ENCODE peak calls at places on chromosomes 12 and 14, in five cellular contexts. U is CD4-positive, CD25-positive, alpha-beta regulatory T cell; M is neuronal stem cell; X is CD4-positive, alpha-beta memory T cell; Y is NT2/D1. Z is an unnamed sample. For H3K4me1 and H3K27me3, the result is how much of the 10 kb centered on the place peaks cover.

GRCh38 chr12:27843714-27844245 is 63.7 kb upstream of the MANSC4 start:
- DNase-seq in U (no peak), M (no peak), X (no peak), Y (no peak), Z (no peak)

GRCh38 chr12:78120866-78121590 is 290.3 kb downstream of the NAV3 start:
- DNase-seq in U (no peak), M (no peak), X (no peak), Y (no peak), Z (no peak)

GRCh38 chr12:109473006-109473405 is 4.1 kb downstream of the KCTD10 start:
- DNase-seq in U (no peak), M (no peak), X (no peak), Y (no peak), Z (no peak)

GRCh38 chr14:86038401-86038985 is 508.5 kb downstream of the FLRT2 start:
- DNase-seq in U (no peak), M (peak), X (peak), Y (peak), Z (no peak)

GRCh38 chr14:104732355-104732804 is 8.4 kb downstream of the ADSS1 start:
- DNase-seq in U (no peak), M (no peak), X (no peak), Y (no peak), Z (peak)

GRCh38 chr14:67815573-67816235 is 686 bp downstream of the ZFYVE26 start:
- DNase-seq in U (no peak), M (no peak), X (no peak), Y (no peak), Z (no peak)

GRCh38 chr12:57552692-57553321 is 3.0 kb downstream of the KIF5A start:
- DNase-seq in U (no peak), M (no peak), X (no peak), Y (no peak), Z (no peak)

GRCh38 chr14:96084796-96085195 is 45.6 kb downstream of the C14orf132 start:
- DNase-seq in U (no peak), M (no peak), X (no peak), Y (no peak), Z (peak)

GRCh38 chr14:101242442-101243385 is 318.6 kb upstream of the DIO3 start:
- DNase-seq in U (no peak), M (no peak), X (no peak), Y (no peak), Z (no peak)

GRCh38 chr12:76919388-76920181 is 40.8 kb upstream of the CSRP2 start:
- DNase-seq in U (no peak), M (no peak), X (no peak), Y (no peak), Z (no peak)

GRCh38 chr14:53741379-53742225 is 215.0 kb downstream of the BMP4 start:
- DNase-seq in U (no peak), M (no peak), X (no peak), Y (no peak), Z (no peak)

GRCh38 chr12:51533799-51534198 is 57.2 kb upstream of the SCN8A start:
- DNase-seq in U (no peak), M (no peak), X (no peak), Y (no peak), Z (no peak)

GRCh38 chr12:86698581-86698980 is 442.4 kb upstream of the MGAT4C start:
- DNase-seq in U (no peak), M (no peak), X (no peak), Y (no peak), Z (no peak)

GRCh38 chr12:28535216-28535615 is 345.0 kb downstream of the CCDC91 start:
- DNase-seq in U (no peak), M (no peak), X (no peak), Y (no peak), Z (no peak)

GRCh38 chr12:93302331-93303229 is 75.1 kb upstream of the NUDT4 start:
- DNase-seq in U (no peak), M (no peak), X (no peak), Y (no peak), Z (no peak)

GRCh38 chr12:57629897-57630471 is 3.0 kb downstream of the B4GALNT1 start:
- DNase-seq in U (no peak), M (no peak), X (no peak), Y (no peak), Z (no peak)

GRCh38 chr14:22095845-22096510 is 422.4 kb upstream of the OR4E1 start:
- DNase-seq in U (no peak), M (no peak), X (peak), Y (no peak), Z (no peak)

GRCh38 chr12:122951406-122951805 is 14.9 kb downstream of the ABCB9 start:
- DNase-seq in U (no peak), M (no peak), X (no peak), Y (no peak), Z (no peak)

GRCh38 chr12:52151859-52152783 is 39.7 kb downstream of the KRT80 start:
- DNase-seq in U (peak), M (peak), X (peak), Y (no peak), Z (peak)

GRCh38 chr12:25797949-25798348 is 160.5 kb upstream of the RASSF8 start:
- DNase-seq in U (no peak), M (no peak), X (no peak), Y (no peak), Z (no peak)

GRCh38 chr12:19893514-19893913 is 454.2 kb downstream of the AEBP2 start:
- DNase-seq in U (no peak), M (no peak), X (no peak), Y (no peak), Z (no peak)

GRCh38 chr14:24372701-24373416 is 4.9 kb downstream of the NFATC4 start:
- DNase-seq in U (no peak), M (no peak), X (no peak), Y (no peak), Z (no peak)

GRCh38 chr12:53113307-53113706 is 10.0 kb downstream of the SOAT2 start:
- DNase-seq in U (no peak), M (no peak), X (no peak), Y (no peak), Z (no peak)

GRCh38 chr14:21070610-21071224 is 613 bp downstream of the ARHGEF40 start:
- DNase-seq in U (no peak), M (peak), X (peak), Y (no peak), Z (no peak)

GRCh38 chr12:65784616-65785015 is 39.7 kb upstream of the HMGA2 start:
- DNase-seq in U (no peak), M (no peak), X (no peak), Y (no peak), Z (no peak)

GRCh38 chr14:23414906-23415820 is 7.1 kb upstream of the MYH6 start:
- DNase-seq in U (no peak), M (no peak), X (no peak), Y (no peak), Z (no peak)

GRCh38 chr14:35470775-35471174 is 63.2 kb upstream of the INSM2 start:
- DNase-seq in U (no peak), M (peak), X (no peak), Y (peak), Z (no peak)

GRCh38 chr12:31206038-31206670 is 119.8 kb downstream of the SINHCAF start:
- DNase-seq in U (no peak), M (no peak), X (no peak), Y (peak), Z (no peak)

GRCh38 chr12:12240671-12241345 is 26.0 kb downstream of the LRP6 start:
- DNase-seq in U (no peak), M (peak), X (no peak), Y (no peak), Z (no peak)

GRCh38 chr12:51391047-51391837 is at the start of gene GALNT6:
- DNase-seq in U (peak), M (peak), X (peak), Y (peak), Z (no peak)

GRCh38 chr14:74942608-74943007 is 12.8 kb downstream of the PGF start:
- DNase-seq in U (no peak), M (no peak), X (no peak), Y (no peak), Z (no peak)

GRCh38 chr12:1464925-1465324 is 129.5 kb downstream of the FBXL14 start:
- DNase-seq in U (no peak), M (no peak), X (no peak), Y (no peak), Z (no peak)

GRCh38 chr14:68945585-68946289 is 33.4 kb downstream of the ACTN1 start:
- DNase-seq in U (no peak), M (no peak), X (no peak), Y (no peak), Z (no peak)
- H3K4me1 ChIP-seq in U (under half), M (under half), X (under half), Y (under half), Z (half or more)

DNA sequence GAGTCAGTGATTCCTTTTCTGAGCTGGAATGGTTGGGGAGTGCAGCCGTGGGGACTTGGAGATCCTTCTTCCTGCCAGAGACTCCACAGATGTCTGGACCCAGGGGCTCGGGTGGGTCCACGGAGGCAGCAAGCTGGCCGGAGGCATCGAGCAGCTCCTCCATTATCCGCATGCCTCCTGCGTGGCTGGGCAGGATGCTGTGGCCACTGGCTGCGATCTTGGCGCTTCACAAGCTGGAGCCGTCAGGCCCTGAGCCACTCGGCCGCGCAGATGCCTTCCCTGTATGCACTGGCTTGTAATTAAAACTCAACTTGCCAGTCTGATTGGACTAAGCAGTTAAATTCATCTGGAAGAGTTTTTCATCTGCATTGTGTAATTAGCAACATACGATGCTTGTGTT is 151.5 kb downstream of the AACS start:
- DNase-seq in U (no peak), M (no peak), X (no peak), Y (no peak), Z (no peak)
- H3K27me3 ChIP-seq in U (under half), M (under half), X (under half), Y (under half), Z (under half)

GRCh38 chr14:93044116-93044515 is 71.6 kb downstream of the ITPK1 start:
- DNase-seq in U (no peak), M (no peak), X (no peak), Y (no peak), Z (no peak)
- H3K4me1 ChIP-seq in U (under half), M (under half), X (under half), Y (under half), Z (half or more)

GRCh38 chr12:120416490-120417216 is 21.3 kb upstream of the COX6A1 start:
- DNase-seq in U (no peak), M (no peak), X (no peak), Y (no peak), Z (no peak)
- H3K27me3 ChIP-seq in U (under half), M (under half), X (under half), Y (under half), Z (under half)

GRCh38 chr12:4161718-4162117 is 111.8 kb upstream of the CCND2 start:
- DNase-seq in U (no peak), M (no peak), X (no peak), Y (no peak), Z (no peak)

GRCh38 chr12:4156317-4156716 is 117.2 kb upstream of the CCND2 start:
- DNase-seq in U (no peak), M (no peak), X (no peak), Y (no peak), Z (no peak)

GRCh38 chr12:4157122-4157521 is 116.4 kb upstream of the CCND2 start:
- DNase-seq in U (no peak), M (no peak), X (no peak), Y (no peak), Z (no peak)

GRCh38 chr12:4160314-4161040 is 113.1 kb upstream of the CCND2 start:
- DNase-seq in U (no peak), M (no peak), X (no peak), Y (no peak), Z (no peak)

DNA sequence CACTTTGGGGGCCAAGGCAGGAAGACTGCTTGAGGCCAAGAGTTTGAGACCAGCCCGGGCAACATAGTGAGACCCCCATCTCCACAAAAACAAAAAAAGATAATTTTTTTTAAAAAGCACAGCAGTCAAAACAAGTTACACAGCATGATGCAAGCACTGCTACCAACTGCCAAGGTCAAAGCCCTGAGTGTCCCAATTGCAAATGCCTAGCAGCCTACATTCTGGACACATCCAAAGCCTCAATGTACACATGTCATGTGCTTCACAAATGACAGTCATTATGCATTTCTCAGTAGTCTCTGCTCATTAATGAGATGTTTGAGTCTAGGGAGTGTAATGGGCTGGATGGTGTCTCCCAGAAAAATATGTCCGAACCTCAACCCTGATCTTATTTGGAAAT is 113.7 kb upstream of the CCND2 start:
- DNase-seq in U (no peak), M (no peak), X (no peak), Y (no peak), Z (no peak)
- H3K4me1 ChIP-seq in U (under half), M (under half), X (under half), Y (under half), Z (under half)

DNA sequence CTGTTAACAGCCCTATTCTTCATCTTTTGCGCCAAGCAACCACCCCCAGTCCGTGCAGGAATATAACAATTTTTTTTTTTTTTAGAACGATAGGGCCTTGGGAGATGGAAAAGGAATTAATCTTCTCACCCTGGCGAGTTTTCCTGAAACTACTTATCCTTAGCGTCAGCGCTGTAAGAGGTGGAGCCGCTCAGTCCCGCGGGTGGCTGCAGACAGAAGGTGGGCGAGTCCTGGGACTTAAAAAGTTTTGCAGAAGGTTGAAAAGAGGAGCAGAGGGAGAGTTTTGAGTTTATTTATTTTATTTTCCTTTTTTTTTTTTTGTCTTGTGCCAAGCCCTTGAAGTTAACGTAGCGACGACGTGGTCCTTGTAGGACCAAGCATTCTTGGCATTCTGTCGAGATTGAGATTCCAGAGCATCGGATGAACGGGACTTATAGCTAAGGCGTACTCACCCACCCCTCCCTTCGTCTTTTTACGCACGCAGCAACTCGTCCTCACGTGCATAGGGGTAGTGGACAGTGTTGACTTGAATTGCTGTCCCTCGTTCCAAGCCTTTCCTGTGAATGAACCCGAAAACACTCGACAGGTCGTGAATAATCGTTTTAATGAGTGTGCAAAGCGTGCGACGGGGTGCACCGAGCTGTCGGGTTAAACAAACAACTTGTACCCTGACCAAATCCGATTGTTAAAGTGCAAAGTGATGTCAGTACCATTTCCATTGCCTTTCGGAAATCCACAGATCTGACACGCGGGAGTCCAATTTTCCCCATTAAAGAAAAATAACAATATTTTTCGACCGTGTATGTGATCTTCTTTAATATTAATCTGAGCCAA is 11.4 kb downstream of the FOXG1 start:
- DNase-seq in U (no peak), M (no peak), X (no peak), Y (no peak), Z (no peak)
- H3K27me3 ChIP-seq in U (under half), M (half or more), X (under half), Y (half or more), Z (half or more)

DNA sequence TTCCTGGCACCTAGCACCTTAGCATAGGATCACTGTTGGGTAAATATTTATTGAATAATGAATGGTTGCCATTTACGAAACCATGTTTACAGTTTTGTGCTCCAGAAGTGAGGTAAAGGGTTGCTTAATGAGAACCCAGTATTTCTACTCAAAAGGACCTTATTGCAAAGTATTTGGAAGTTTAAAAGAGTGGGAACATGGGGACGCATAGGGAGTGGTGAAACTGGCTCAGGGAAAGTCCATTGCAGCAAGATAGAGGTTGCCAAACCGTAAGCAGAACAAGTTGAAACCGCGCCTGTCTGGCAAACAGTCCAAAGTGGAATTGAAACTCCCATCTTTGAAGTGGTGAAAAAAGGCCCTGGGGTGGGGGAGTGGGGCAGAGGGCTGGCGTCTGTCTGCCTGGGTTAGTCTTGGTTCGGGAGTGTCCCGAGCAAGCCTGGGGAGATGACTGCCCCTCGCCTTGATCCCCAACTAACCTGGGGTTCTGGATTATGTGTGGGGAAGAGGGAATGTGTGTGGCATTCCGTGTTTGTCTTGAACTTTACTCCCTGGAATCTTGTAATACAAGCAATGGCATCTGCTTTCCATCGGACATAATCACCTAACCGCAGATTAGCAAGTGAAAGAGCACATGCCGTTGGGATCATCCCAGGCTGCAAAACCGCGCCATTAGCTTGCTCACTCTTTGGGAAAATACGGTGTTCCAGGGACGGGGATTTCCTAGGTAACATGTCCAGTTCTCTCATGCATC is 7.2 kb downstream of the ALDH2 start:
- DNase-seq in U (no peak), M (no peak), X (no peak), Y (no peak), Z (no peak)
- H3K4me1 ChIP-seq in U (under half), M (under half), X (under half), Y (under half), Z (under half)

DNA sequence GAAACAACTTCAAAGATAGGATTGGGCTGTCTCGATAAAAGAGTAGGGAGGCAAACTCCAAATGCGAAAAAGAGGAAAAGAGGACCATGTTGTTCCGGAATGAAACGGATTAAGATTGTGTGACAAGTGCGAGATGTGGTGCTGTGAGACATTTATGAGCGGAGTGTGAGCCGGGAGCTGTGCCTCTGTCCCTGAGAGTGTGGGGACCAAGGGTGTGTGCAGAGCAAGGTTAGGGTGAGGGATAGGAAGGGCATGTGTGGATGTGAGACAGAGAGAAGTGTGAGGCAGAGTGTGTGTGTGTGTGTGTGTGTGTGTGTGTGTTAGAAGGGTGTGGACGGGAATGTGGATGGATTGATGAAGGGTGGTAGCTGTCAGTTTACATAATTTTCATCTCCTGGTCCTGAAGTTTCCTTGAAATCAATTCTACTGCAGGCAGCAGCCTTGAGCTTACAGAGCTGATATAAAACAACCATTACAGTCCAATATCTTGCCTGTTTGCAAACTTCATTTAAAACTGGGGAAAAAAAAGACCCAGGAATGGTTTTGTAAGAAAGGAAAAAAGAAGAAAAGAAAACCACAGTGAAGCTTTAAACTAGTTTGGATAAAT is 4.3 kb upstream of the OTX2 start:
- DNase-seq in U (no peak), M (no peak), X (no peak), Y (no peak), Z (no peak)
- H3K27me3 ChIP-seq in U (under half), M (half or more), X (under half), Y (half or more), Z (half or more)

DNA sequence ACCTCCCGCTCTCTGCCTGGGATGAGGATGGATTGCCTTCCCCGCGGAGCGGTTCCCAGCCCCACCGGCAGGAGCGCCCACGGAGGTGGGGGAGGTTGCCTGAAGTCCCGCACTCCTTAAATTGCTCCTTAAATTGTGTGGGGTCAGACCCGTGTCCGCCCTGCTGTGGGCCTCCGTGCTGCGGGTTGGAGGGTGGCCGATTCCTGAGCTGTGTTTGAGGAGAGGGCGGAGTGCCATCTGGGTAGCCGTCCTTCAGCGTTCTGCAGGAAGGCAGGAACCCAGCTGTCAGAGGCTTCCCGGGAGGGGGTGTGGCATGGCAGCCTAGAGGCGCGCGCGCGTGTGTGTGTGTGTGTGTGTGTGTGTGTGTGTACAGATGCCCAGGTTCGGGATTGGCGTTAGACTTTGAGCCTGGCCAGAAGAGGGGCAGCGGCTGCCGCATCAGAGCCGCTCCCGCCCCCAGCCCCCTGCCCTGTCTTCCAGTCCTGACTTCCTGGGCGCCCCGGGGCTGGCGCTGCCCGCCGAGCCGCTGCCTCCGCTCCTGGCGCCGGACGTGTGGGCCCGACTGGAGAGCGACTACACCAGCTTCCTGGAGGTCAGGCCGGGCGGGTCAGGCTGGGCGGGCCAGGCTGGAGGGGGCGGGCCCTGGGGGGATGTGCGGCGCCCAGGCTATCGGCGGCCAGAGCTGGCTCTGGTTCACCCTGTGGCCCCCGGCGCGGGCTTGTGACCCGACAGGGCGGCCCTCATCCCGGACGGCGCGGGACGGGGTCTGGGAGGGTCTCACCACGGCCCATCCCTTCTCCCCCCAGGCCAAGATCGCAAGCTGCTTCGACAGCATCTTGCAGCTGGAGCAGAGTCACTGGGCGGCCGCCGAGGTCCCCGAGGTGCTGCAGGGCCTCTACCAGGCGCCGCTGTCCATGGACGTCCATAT is 9.2 kb downstream of the EXOC3L4 start:
- DNase-seq in U (no peak), M (no peak), X (no peak), Y (no peak), Z (no peak)
- H3K4me1 ChIP-seq in U (under half), M (under half), X (under half), Y (under half), Z (under half)